ENCODE peak calls at places on chromosomes 4 and X, in ten cellular contexts. S is psoas muscle, T is sigmoid colon, W is heart right ventricle, A is PC-3, Q is astrocyte, P is Peyer's patch, E is HCT116, M is GM23338, V is heart left ventricle. G is an unnamed sample. For H3K27me3, the result is how much of the 10 kb centered on the place peaks cover.

GRCh38 chr4:25817059-25817681 is 45.6 kb downstream of the SEL1L3 start:
- DNase-seq in V (no peak), Q (peak), W (no peak), E (no peak), P (no peak), S (no peak), A (peak), M (no peak), T (no peak), G (no peak)

GRCh38 chr4:121053601-121054143 is 18.7 kb downstream of the NDNF start:
- DNase-seq in A (peak), V (peak), Q (peak), E (no peak), W (peak), P (no peak), M (no peak), T (no peak), S (peak), G (no peak)

GRCh38 chrX:8783100-8784098 is 17.8 kb downstream of the FAM9A start:
- DNase-seq in E (no peak), Q (no peak), P (peak), M (peak), W (no peak), A (peak), S (no peak), T (no peak), V (no peak), G (no peak)

GRCh38 chrX:13248867-13249521 is 70.9 kb downstream of the ATXN3L start:
- DNase-seq in V (no peak), M (no peak), A (no peak), P (no peak), T (no peak), E (no peak), W (no peak), S (no peak), Q (peak), G (no peak)

GRCh38 chrX:11741574-11741973 is 16.5 kb upstream of the MSL3 start:
- DNase-seq in M (no peak), V (no peak), A (no peak), T (no peak), P (no peak), E (no peak), Q (no peak), W (no peak), S (no peak), G (no peak)

GRCh38 chr4:97605927-97606326 is 537.3 kb downstream of the STPG2 start:
- DNase-seq in A (peak), V (no peak), M (no peak), W (no peak), S (no peak), Q (no peak), E (no peak), P (no peak), T (no peak), G (no peak)

GRCh38 chrX:47172971-47173792 is 20.4 kb upstream of the UBA1 start:
- DNase-seq in V (peak), Q (no peak), S (no peak), T (peak), W (no peak), A (no peak), P (no peak), M (no peak), E (no peak), G (no peak)

GRCh38 chr4:150302553-150302952 is 224.3 kb downstream of the DCLK2 start:
- DNase-seq in P (no peak), V (no peak), M (no peak), A (peak), Q (peak), S (no peak), W (no peak), E (peak), T (peak), G (no peak)

GRCh38 chr4:39469429-39470077 is 10.7 kb downstream of the LIAS start:
- DNase-seq in T (no peak), M (peak), Q (peak), P (no peak), A (peak), S (no peak), V (no peak), E (peak), W (no peak), G (peak)

GRCh38 chr4:181877329-181877848 is 365.8 kb upstream of the TENM3 start:
- DNase-seq in V (no peak), A (no peak), M (no peak), T (no peak), E (no peak), W (no peak), Q (peak), S (no peak), P (no peak), G (no peak)

GRCh38 chrX:39755152-39756032 is 342.4 kb downstream of the BCOR start:
- DNase-seq in A (peak), S (peak), M (no peak), V (peak), Q (peak), E (peak), W (peak), T (peak), P (no peak), G (peak)

GRCh38 chr4:133058701-133059100 is 90.4 kb upstream of the PCDH10 start:
- DNase-seq in S (no peak), Q (no peak), A (no peak), W (no peak), E (no peak), T (no peak), M (peak), V (no peak), P (no peak), G (no peak)

GRCh38 chr4:88609387-88609786 is 17.1 kb downstream of the HERC3 start:
- DNase-seq in Q (no peak), M (no peak), P (no peak), E (no peak), S (no peak), W (no peak), V (no peak), T (no peak), A (peak), G (no peak)

GRCh38 chrX:980572-981235 is 231.7 kb downstream of the CRLF2 start:
- DNase-seq in T (no peak), M (no peak), P (no peak), A (no peak), V (no peak), E (no peak), S (no peak), W (no peak), Q (no peak), G (no peak)

GRCh38 chrX:149398027-149398426 is 107.1 kb downstream of the IDS start:
- DNase-seq in E (no peak), S (no peak), T (no peak), M (peak), W (no peak), Q (no peak), V (no peak), P (no peak), A (no peak), G (no peak)

DNA sequence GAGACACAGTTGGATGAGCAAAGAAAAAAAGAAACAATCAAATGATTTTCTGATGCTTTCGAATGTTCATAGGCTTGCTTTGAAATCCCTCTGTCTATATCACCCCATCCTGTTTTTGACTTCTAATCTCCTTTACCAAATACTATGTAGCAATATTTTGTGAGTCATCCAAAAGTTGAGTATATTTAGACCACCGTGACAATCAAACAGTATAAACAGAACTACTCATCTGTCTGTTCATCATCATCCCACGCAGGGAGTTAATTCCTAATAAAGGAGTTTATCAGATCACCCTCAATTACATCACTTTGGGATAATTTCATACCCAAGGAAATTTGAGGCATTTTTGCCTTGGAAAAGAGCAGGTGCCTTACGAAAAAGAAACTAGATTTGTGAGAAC is 212.9 kb downstream of the CBR4 start:
- DNase-seq in T (no peak), E (no peak), A (peak), Q (peak), M (no peak), V (no peak), S (no peak), P (no peak), W (no peak), G (no peak)
- TF ChIP-seq CTCF in T (no peak), E (no peak), A (no peak), Q (no peak), M (no peak), V (no peak), S (no peak), P (no peak), W (no peak), G (no peak)

DNA sequence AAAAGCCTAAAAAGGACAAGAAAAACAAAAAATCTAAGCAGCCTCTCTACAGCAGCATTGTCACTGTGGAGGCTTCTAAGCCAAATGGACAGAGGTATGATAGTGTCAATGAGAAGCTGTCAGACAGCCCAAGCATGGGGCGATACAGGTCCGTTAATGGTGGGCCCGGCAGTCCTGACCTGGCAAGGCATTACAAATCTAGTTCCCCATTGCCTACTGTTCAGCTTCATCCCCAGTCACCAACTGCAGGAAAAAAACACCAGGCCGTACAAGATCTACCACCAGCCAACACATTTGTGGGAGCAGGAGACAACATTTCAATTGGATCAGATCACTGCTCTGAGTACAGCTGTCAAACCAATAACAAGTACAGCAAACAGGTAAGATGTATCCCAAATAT is 4.0 kb downstream of the PCDH7 start:
- DNase-seq in W (no peak), Q (no peak), M (no peak), P (no peak), T (no peak), A (no peak), S (no peak), V (no peak), E (no peak), G (no peak)
- H3K27me3 ChIP-seq in W (under half), Q (under half), M (under half), P (under half), T (under half), A (under half), S (under half), V (under half), E (under half), G (under half)

GRCh38 chr4:173511787-173512361 is 18.2 kb downstream of the HAND2 start:
- DNase-seq in M (no peak), P (no peak), W (no peak), Q (no peak), A (no peak), S (no peak), E (no peak), V (no peak), T (no peak), G (no peak)
- TF ChIP-seq CTCF in M (no peak), P (no peak), W (no peak), Q (no peak), A (no peak), S (no peak), E (no peak), V (no peak), T (no peak), G (no peak)

GRCh38 chr4:84502955-84503373 is 3.9 kb upstream of the NKX6-1 start:
- DNase-seq in W (no peak), M (no peak), V (no peak), E (no peak), T (no peak), P (no peak), Q (no peak), S (no peak), A (no peak), G (no peak)

GRCh38 chr4:84503495-84504437 is 4.7 kb upstream of the NKX6-1 start:
- DNase-seq in T (no peak), P (no peak), A (peak), V (no peak), Q (peak), W (no peak), M (peak), S (no peak), E (peak), G (no peak)

GRCh38 chr4:84501721-84502267 is 2.7 kb upstream of the NKX6-1 start:
- DNase-seq in A (no peak), T (no peak), P (no peak), E (no peak), S (no peak), W (no peak), V (no peak), M (peak), Q (no peak), G (no peak)

GRCh38 chr4:84502333-84502954 is 3.4 kb upstream of the NKX6-1 start:
- DNase-seq in V (no peak), E (no peak), M (no peak), Q (no peak), S (no peak), T (no peak), A (no peak), W (no peak), P (no peak), G (no peak)

DNA sequence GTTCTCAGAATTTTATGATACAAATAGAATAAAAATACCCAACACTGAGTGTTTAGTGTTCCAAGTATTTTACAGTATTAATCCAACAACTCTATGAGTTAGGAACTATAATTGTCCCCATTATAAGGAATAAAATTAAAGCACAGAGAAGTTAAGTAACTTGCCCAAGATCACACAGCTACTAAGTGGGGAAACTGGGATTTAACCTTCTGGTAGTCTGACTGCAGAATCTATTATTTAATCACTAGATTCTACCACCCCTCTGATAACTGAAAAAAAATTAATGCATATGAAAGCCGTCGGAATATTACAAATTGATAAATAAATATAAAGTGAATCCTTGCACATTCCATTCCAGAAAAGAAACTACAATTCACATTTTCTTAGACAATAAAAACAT is 5.7 kb upstream of the NKX6-1 start:
- DNase-seq in W (no peak), M (no peak), A (no peak), V (no peak), S (no peak), Q (no peak), T (no peak), E (no peak), P (no peak), G (no peak)
- H3K27me3 ChIP-seq in W (half or more), M (half or more), A (under half), V (half or more), S (under half), Q (half or more), T (half or more), E (under half), P (under half), G (under half)

GRCh38 chrX:48852857-48853256 is 17.4 kb upstream of the PCSK1N start:
- DNase-seq in V (no peak), W (no peak), A (no peak), M (no peak), P (no peak), S (no peak), T (no peak), Q (no peak), E (no peak), G (no peak)

DNA sequence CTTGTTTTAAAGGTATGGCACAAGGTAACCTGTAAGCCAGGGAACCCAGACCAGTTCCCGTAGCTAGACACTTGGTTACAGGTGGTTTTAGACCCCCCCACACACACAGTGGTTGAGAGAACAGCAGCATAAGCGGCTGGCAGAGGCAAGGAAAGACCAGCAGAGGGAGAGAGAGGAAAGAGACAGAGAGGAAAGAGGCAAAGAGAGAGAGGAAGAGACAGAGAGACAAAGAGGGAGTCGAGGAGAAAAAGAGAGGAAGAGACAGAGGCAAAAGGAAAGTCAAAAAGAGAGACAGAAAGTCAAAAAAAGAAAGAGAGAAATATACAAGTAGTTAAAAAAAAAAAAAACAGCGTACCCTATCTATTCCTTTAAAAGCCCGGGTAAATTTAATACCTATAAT is 19.5 kb upstream of the PCSK1N start:
- DNase-seq in A (peak), T (no peak), V (no peak), P (no peak), Q (no peak), S (no peak), W (no peak), M (peak), E (peak), G (no peak)
- TF ChIP-seq CTCF in A (peak), T (no peak), V (no peak), P (no peak), Q (no peak), S (no peak), W (peak), M (peak), E (peak), G (no peak)